ENCODE peak calls at places on chromosomes 2 and 18, in seven cellular contexts. One of them, this sample, is unnamed.

GRCh38 chr2:25714740-25715139 is 41.4 kb upstream of the DTNB start:
- DNase-seq in MM.1S: no peak
- DNase-seq in cardiac fibroblast: peak
- DNase-seq in neuronal stem cell: no peak
- DNase-seq in fibroblast of pulmonary artery: peak
- DNase-seq in GM12865: no peak
- DNase-seq in AG09309: no peak
- DNase-seq in this sample: peak

GRCh38 chr2:215505044-215505786 is 69.3 kb upstream of the FN1 start:
- DNase-seq in MM.1S: no peak
- DNase-seq in cardiac fibroblast: peak
- DNase-seq in neuronal stem cell: no peak
- DNase-seq in fibroblast of pulmonary artery: peak
- DNase-seq in GM12865: no peak
- DNase-seq in AG09309: peak
- DNase-seq in this sample: no peak

GRCh38 chr2:36523153-36523552 is 74.8 kb downstream of the FEZ2 start:
- DNase-seq in MM.1S: no peak
- DNase-seq in cardiac fibroblast: no peak
- DNase-seq in neuronal stem cell: no peak
- DNase-seq in fibroblast of pulmonary artery: no peak
- DNase-seq in GM12865: no peak
- DNase-seq in AG09309: no peak
- DNase-seq in this sample: no peak

GRCh38 chr18:75066936-75067335 is 142.0 kb downstream of the PTGR3 start:
- DNase-seq in MM.1S: no peak
- DNase-seq in cardiac fibroblast: no peak
- DNase-seq in neuronal stem cell: no peak
- DNase-seq in fibroblast of pulmonary artery: no peak
- DNase-seq in GM12865: no peak
- DNase-seq in AG09309: no peak
- DNase-seq in this sample: no peak

GRCh38 chr2:37812414-37812813 is 112.7 kb upstream of the RMDN2 start:
- DNase-seq in MM.1S: no peak
- DNase-seq in cardiac fibroblast: peak
- DNase-seq in neuronal stem cell: no peak
- DNase-seq in fibroblast of pulmonary artery: peak
- DNase-seq in GM12865: no peak
- DNase-seq in AG09309: no peak
- DNase-seq in this sample: no peak

GRCh38 chr18:65544701-65545100 is 206.1 kb upstream of the CDH7 start:
- DNase-seq in MM.1S: no peak
- DNase-seq in cardiac fibroblast: no peak
- DNase-seq in neuronal stem cell: no peak
- DNase-seq in fibroblast of pulmonary artery: no peak
- DNase-seq in GM12865: no peak
- DNase-seq in AG09309: no peak
- DNase-seq in this sample: no peak

GRCh38 chr2:70918016-70918415 is 17.7 kb upstream of the ATP6V1B1 start:
- DNase-seq in MM.1S: no peak
- DNase-seq in cardiac fibroblast: no peak
- DNase-seq in neuronal stem cell: no peak
- DNase-seq in fibroblast of pulmonary artery: no peak
- DNase-seq in GM12865: no peak
- DNase-seq in AG09309: no peak
- DNase-seq in this sample: no peak

GRCh38 chr18:427005-427404 is 73.5 kb downstream of the COLEC12 start:
- DNase-seq in MM.1S: no peak
- DNase-seq in cardiac fibroblast: peak
- DNase-seq in neuronal stem cell: no peak
- DNase-seq in fibroblast of pulmonary artery: peak
- DNase-seq in GM12865: no peak
- DNase-seq in AG09309: peak
- DNase-seq in this sample: no peak

GRCh38 chr18:31581498-31582197 is 10.0 kb upstream of the TTR start:
- DNase-seq in MM.1S: no peak
- DNase-seq in cardiac fibroblast: peak
- DNase-seq in neuronal stem cell: no peak
- DNase-seq in fibroblast of pulmonary artery: peak
- DNase-seq in GM12865: no peak
- DNase-seq in AG09309: peak
- DNase-seq in this sample: no peak

GRCh38 chr2:105271393-105272045 is 30.0 kb downstream of the GPR45 start:
- DNase-seq in MM.1S: no peak
- DNase-seq in cardiac fibroblast: no peak
- DNase-seq in neuronal stem cell: no peak
- DNase-seq in fibroblast of pulmonary artery: no peak
- DNase-seq in GM12865: no peak
- DNase-seq in AG09309: no peak
- DNase-seq in this sample: no peak

GRCh38 chr2:70702711-70703395 is 65.1 kb downstream of the ADD2 start:
- DNase-seq in MM.1S: no peak
- DNase-seq in cardiac fibroblast: no peak
- DNase-seq in neuronal stem cell: no peak
- DNase-seq in fibroblast of pulmonary artery: no peak
- DNase-seq in GM12865: no peak
- DNase-seq in AG09309: no peak
- DNase-seq in this sample: no peak

GRCh38 chr2:84959045-84959493 is 11.9 kb upstream of the KCMF1 start:
- DNase-seq in MM.1S: no peak
- DNase-seq in cardiac fibroblast: peak
- DNase-seq in neuronal stem cell: no peak
- DNase-seq in fibroblast of pulmonary artery: peak
- DNase-seq in GM12865: no peak
- DNase-seq in AG09309: no peak
- DNase-seq in this sample: no peak

GRCh38 chr2:173959909-173960308 is 5.3 kb downstream of the SP3 start:
- DNase-seq in MM.1S: no peak
- DNase-seq in cardiac fibroblast: no peak
- DNase-seq in neuronal stem cell: no peak
- DNase-seq in fibroblast of pulmonary artery: no peak
- DNase-seq in GM12865: no peak
- DNase-seq in AG09309: no peak
- DNase-seq in this sample: no peak

GRCh38 chr2:173831312-173832229 is 133.6 kb downstream of the SP3 start:
- DNase-seq in MM.1S: no peak
- DNase-seq in cardiac fibroblast: peak
- DNase-seq in neuronal stem cell: peak
- DNase-seq in fibroblast of pulmonary artery: peak
- DNase-seq in GM12865: no peak
- DNase-seq in AG09309: peak
- DNase-seq in this sample: no peak

GRCh38 chr2:221833972-221834371 is 261.9 kb upstream of the EPHA4 start:
- DNase-seq in MM.1S: no peak
- DNase-seq in cardiac fibroblast: no peak
- DNase-seq in neuronal stem cell: no peak
- DNase-seq in fibroblast of pulmonary artery: no peak
- DNase-seq in GM12865: no peak
- DNase-seq in AG09309: no peak
- DNase-seq in this sample: no peak

GRCh38 chr2:101658387-101658786 is 39.1 kb upstream of the MAP4K4 start:
- DNase-seq in MM.1S: no peak
- DNase-seq in cardiac fibroblast: no peak
- DNase-seq in neuronal stem cell: no peak
- DNase-seq in fibroblast of pulmonary artery: no peak
- DNase-seq in GM12865: no peak
- DNase-seq in AG09309: no peak
- DNase-seq in this sample: no peak

GRCh38 chr2:142325870-142326269 is 195.1 kb upstream of the LRP1B start:
- DNase-seq in MM.1S: no peak
- DNase-seq in cardiac fibroblast: no peak
- DNase-seq in neuronal stem cell: no peak
- DNase-seq in fibroblast of pulmonary artery: no peak
- DNase-seq in GM12865: no peak
- DNase-seq in AG09309: no peak
- DNase-seq in this sample: no peak

GRCh38 chr2:147679664-147680502 is 164.9 kb upstream of the ACVR2A start:
- DNase-seq in MM.1S: no peak
- DNase-seq in cardiac fibroblast: no peak
- DNase-seq in neuronal stem cell: no peak
- DNase-seq in fibroblast of pulmonary artery: no peak
- DNase-seq in GM12865: no peak
- DNase-seq in AG09309: no peak
- DNase-seq in this sample: no peak

GRCh38 chr2:24122-24521 is 22.2 kb downstream of the FAM110C start:
- DNase-seq in MM.1S: peak
- DNase-seq in cardiac fibroblast: no peak
- DNase-seq in neuronal stem cell: no peak
- DNase-seq in fibroblast of pulmonary artery: no peak
- DNase-seq in GM12865: no peak
- DNase-seq in AG09309: no peak
- DNase-seq in this sample: peak

GRCh38 chr2:61117534-61117933 is 44.5 kb upstream of the C2orf74 start:
- DNase-seq in MM.1S: peak
- DNase-seq in cardiac fibroblast: peak
- DNase-seq in neuronal stem cell: no peak
- DNase-seq in fibroblast of pulmonary artery: no peak
- DNase-seq in GM12865: peak
- DNase-seq in AG09309: peak
- DNase-seq in this sample: no peak

GRCh38 chr18:10900435-10900834 is 248.9 kb downstream of the PIEZO2 start:
- DNase-seq in MM.1S: no peak
- DNase-seq in cardiac fibroblast: no peak
- DNase-seq in neuronal stem cell: no peak
- DNase-seq in fibroblast of pulmonary artery: no peak
- DNase-seq in GM12865: no peak
- DNase-seq in AG09309: no peak
- DNase-seq in this sample: no peak

GRCh38 chr2:235135990-235136561 is 184.3 kb downstream of the SH3BP4 start:
- DNase-seq in MM.1S: peak
- DNase-seq in cardiac fibroblast: peak
- DNase-seq in neuronal stem cell: peak
- DNase-seq in fibroblast of pulmonary artery: peak
- DNase-seq in GM12865: peak
- DNase-seq in AG09309: peak
- DNase-seq in this sample: peak

GRCh38 chr2:237235383-237236095 is 149.8 kb downstream of the COPS8 start:
- DNase-seq in MM.1S: no peak
- DNase-seq in cardiac fibroblast: peak
- DNase-seq in neuronal stem cell: no peak
- DNase-seq in fibroblast of pulmonary artery: peak
- DNase-seq in GM12865: no peak
- DNase-seq in AG09309: no peak
- DNase-seq in this sample: no peak

GRCh38 chr2:23568257-23569190 is 183.5 kb downstream of the KLHL29 start:
- DNase-seq in MM.1S: no peak
- DNase-seq in cardiac fibroblast: no peak
- DNase-seq in neuronal stem cell: no peak
- DNase-seq in fibroblast of pulmonary artery: no peak
- DNase-seq in GM12865: no peak
- DNase-seq in AG09309: no peak
- DNase-seq in this sample: no peak

GRCh38 chr18:55235094-55235461 is 275.8 kb upstream of the CCDC68 start:
- DNase-seq in MM.1S: no peak
- DNase-seq in cardiac fibroblast: no peak
- DNase-seq in neuronal stem cell: no peak
- DNase-seq in fibroblast of pulmonary artery: no peak
- DNase-seq in GM12865: no peak
- DNase-seq in AG09309: no peak
- DNase-seq in this sample: no peak

GRCh38 chr2:77571545-77571944 is 49.4 kb upstream of the LRRTM4 start:
- DNase-seq in MM.1S: no peak
- DNase-seq in cardiac fibroblast: no peak
- DNase-seq in neuronal stem cell: no peak
- DNase-seq in fibroblast of pulmonary artery: no peak
- DNase-seq in GM12865: no peak
- DNase-seq in AG09309: no peak
- DNase-seq in this sample: no peak

GRCh38 chr2:42117182-42117579 is 52.0 kb upstream of the EML4 start:
- DNase-seq in MM.1S: no peak
- DNase-seq in cardiac fibroblast: no peak
- DNase-seq in neuronal stem cell: no peak
- DNase-seq in fibroblast of pulmonary artery: no peak
- DNase-seq in GM12865: no peak
- DNase-seq in AG09309: no peak
- DNase-seq in this sample: no peak

GRCh38 chr2:1855150-1855549 is 110.8 kb upstream of the PXDN start:
- DNase-seq in MM.1S: no peak
- DNase-seq in cardiac fibroblast: no peak
- DNase-seq in neuronal stem cell: peak
- DNase-seq in fibroblast of pulmonary artery: no peak
- DNase-seq in GM12865: no peak
- DNase-seq in AG09309: no peak
- DNase-seq in this sample: no peak
- H3K4me3 ChIP-seq in MM.1S: no peak
- H3K4me3 ChIP-seq in cardiac fibroblast: no peak
- H3K4me3 ChIP-seq in neuronal stem cell: peak
- H3K4me3 ChIP-seq in fibroblast of pulmonary artery: no peak
- H3K4me3 ChIP-seq in GM12865: no peak
- H3K4me3 ChIP-seq in AG09309: no peak
- H3K4me3 ChIP-seq in this sample: no peak

GRCh38 chr2:140473851-140474250 is 1657.0 kb downstream of the LRP1B start:
- DNase-seq in MM.1S: no peak
- DNase-seq in cardiac fibroblast: no peak
- DNase-seq in neuronal stem cell: no peak
- DNase-seq in fibroblast of pulmonary artery: no peak
- DNase-seq in GM12865: no peak
- DNase-seq in AG09309: no peak
- DNase-seq in this sample: no peak
- H3K4me3 ChIP-seq in MM.1S: no peak
- H3K4me3 ChIP-seq in cardiac fibroblast: no peak
- H3K4me3 ChIP-seq in neuronal stem cell: no peak
- H3K4me3 ChIP-seq in fibroblast of pulmonary artery: no peak
- H3K4me3 ChIP-seq in GM12865: no peak
- H3K4me3 ChIP-seq in AG09309: no peak
- H3K4me3 ChIP-seq in this sample: no peak

GRCh38 chr2:165533331-165533730 is 63.8 kb downstream of the CSRNP3 start:
- DNase-seq in MM.1S: no peak
- DNase-seq in cardiac fibroblast: no peak
- DNase-seq in neuronal stem cell: no peak
- DNase-seq in fibroblast of pulmonary artery: no peak
- DNase-seq in GM12865: no peak
- DNase-seq in AG09309: no peak
- DNase-seq in this sample: no peak

GRCh38 chr2:165524720-165525119 is 55.2 kb downstream of the CSRNP3 start:
- DNase-seq in MM.1S: no peak
- DNase-seq in cardiac fibroblast: peak
- DNase-seq in neuronal stem cell: no peak
- DNase-seq in fibroblast of pulmonary artery: no peak
- DNase-seq in GM12865: no peak
- DNase-seq in AG09309: no peak
- DNase-seq in this sample: no peak

GRCh38 chr2:165528691-165529090 is 59.2 kb downstream of the CSRNP3 start:
- DNase-seq in MM.1S: no peak
- DNase-seq in cardiac fibroblast: no peak
- DNase-seq in neuronal stem cell: no peak
- DNase-seq in fibroblast of pulmonary artery: no peak
- DNase-seq in GM12865: no peak
- DNase-seq in AG09309: no peak
- DNase-seq in this sample: no peak

GRCh38 chr2:165529130-165529529 is 59.6 kb downstream of the CSRNP3 start:
- DNase-seq in MM.1S: no peak
- DNase-seq in cardiac fibroblast: peak
- DNase-seq in neuronal stem cell: no peak
- DNase-seq in fibroblast of pulmonary artery: peak
- DNase-seq in GM12865: peak
- DNase-seq in AG09309: no peak
- DNase-seq in this sample: no peak
- H3K4me3 ChIP-seq in MM.1S: no peak
- H3K4me3 ChIP-seq in cardiac fibroblast: no peak
- H3K4me3 ChIP-seq in neuronal stem cell: no peak
- H3K4me3 ChIP-seq in fibroblast of pulmonary artery: no peak
- H3K4me3 ChIP-seq in GM12865: no peak
- H3K4me3 ChIP-seq in AG09309: no peak
- H3K4me3 ChIP-seq in this sample: no peak

GRCh38 chr18:50926521-50926920 is 41.3 kb upstream of the ELAC1 start:
- DNase-seq in MM.1S: no peak
- DNase-seq in cardiac fibroblast: no peak
- DNase-seq in neuronal stem cell: no peak
- DNase-seq in fibroblast of pulmonary artery: no peak
- DNase-seq in GM12865: no peak
- DNase-seq in AG09309: no peak
- DNase-seq in this sample: no peak
- H3K4me3 ChIP-seq in MM.1S: no peak
- H3K4me3 ChIP-seq in cardiac fibroblast: no peak
- H3K4me3 ChIP-seq in neuronal stem cell: no peak
- H3K4me3 ChIP-seq in fibroblast of pulmonary artery: no peak
- H3K4me3 ChIP-seq in GM12865: no peak
- H3K4me3 ChIP-seq in AG09309: no peak
- H3K4me3 ChIP-seq in this sample: no peak